ENCODE peak calls at places on chromosome 20, in nine cellular contexts. One of them, this sample, is unnamed.
A peak's percentile ranks its signal among the peaks of the same experiment; 100 is the strongest.

GRCh38 chr20:16877053-16877554 is 128.9 kb downstream of the OTOR start:
- DNase-seq in activated CD4-positive, alpha-beta T cell treated with anti-CD3 and anti-CD28 coated beads for 48 hours: no peak
- DNase-seq in AG20443: no peak
- DNase-seq in stimulated activated naive CD8-positive, alpha-beta T cell treated with anti-CD3 and anti-CD28 coated beads, Interleukin-15, amount 100 ng/mL, for 72 hours: no peak
- DNase-seq in T follicular helper cell: no peak
- DNase-seq in activated CD4-positive, CD25-positive, alpha-beta regulatory T cell: no peak
- DNase-seq in T-cell: no peak
- DNase-seq in H9: no peak
- DNase-seq in cardiac fibroblast: no peak
- DNase-seq in this sample: no peak

GRCh38 chr20:33653218-33653899 is 8.8 kb upstream of the C20orf144 start:
- DNase-seq in activated CD4-positive, alpha-beta T cell treated with anti-CD3 and anti-CD28 coated beads for 48 hours: peak; percentile 54
- DNase-seq in AG20443: peak; percentile 88
- DNase-seq in stimulated activated naive CD8-positive, alpha-beta T cell treated with anti-CD3 and anti-CD28 coated beads, Interleukin-15, amount 100 ng/mL, for 72 hours: peak; percentile 51
- DNase-seq in T follicular helper cell: no peak
- DNase-seq in activated CD4-positive, CD25-positive, alpha-beta regulatory T cell: no peak
- DNase-seq in T-cell: no peak
- DNase-seq in H9: peak; percentile 85
- DNase-seq in cardiac fibroblast: peak; percentile 78
- DNase-seq in this sample: peak; percentile 86

GRCh38 chr20:60804918-60805631 is 447.0 kb upstream of the CDH4 start:
- DNase-seq in activated CD4-positive, alpha-beta T cell treated with anti-CD3 and anti-CD28 coated beads for 48 hours: no peak
- DNase-seq in AG20443: no peak
- DNase-seq in stimulated activated naive CD8-positive, alpha-beta T cell treated with anti-CD3 and anti-CD28 coated beads, Interleukin-15, amount 100 ng/mL, for 72 hours: no peak
- DNase-seq in T follicular helper cell: no peak
- DNase-seq in activated CD4-positive, CD25-positive, alpha-beta regulatory T cell: no peak
- DNase-seq in T-cell: no peak
- DNase-seq in H9: peak; percentile 36
- DNase-seq in cardiac fibroblast: no peak
- DNase-seq in this sample: no peak

GRCh38 chr20:35254448-35254999 is 23.4 kb downstream of the MMP24OS start:
- DNase-seq in activated CD4-positive, alpha-beta T cell treated with anti-CD3 and anti-CD28 coated beads for 48 hours: no peak
- DNase-seq in AG20443: no peak
- DNase-seq in stimulated activated naive CD8-positive, alpha-beta T cell treated with anti-CD3 and anti-CD28 coated beads, Interleukin-15, amount 100 ng/mL, for 72 hours: no peak
- DNase-seq in T follicular helper cell: no peak
- DNase-seq in activated CD4-positive, CD25-positive, alpha-beta regulatory T cell: no peak
- DNase-seq in T-cell: no peak
- DNase-seq in H9: no peak
- DNase-seq in cardiac fibroblast: no peak
- DNase-seq in this sample: no peak

GRCh38 chr20:44204156-44204831 is 6.3 kb downstream of the OSER1 start:
- DNase-seq in activated CD4-positive, alpha-beta T cell treated with anti-CD3 and anti-CD28 coated beads for 48 hours: no peak
- DNase-seq in AG20443: peak; percentile 87
- DNase-seq in stimulated activated naive CD8-positive, alpha-beta T cell treated with anti-CD3 and anti-CD28 coated beads, Interleukin-15, amount 100 ng/mL, for 72 hours: no peak
- DNase-seq in T follicular helper cell: no peak
- DNase-seq in activated CD4-positive, CD25-positive, alpha-beta regulatory T cell: no peak
- DNase-seq in T-cell: no peak
- DNase-seq in H9: no peak
- DNase-seq in cardiac fibroblast: peak; percentile 91
- DNase-seq in this sample: peak; percentile 90

GRCh38 chr20:60976913-60977312 is 275.1 kb upstream of the CDH4 start:
- DNase-seq in activated CD4-positive, alpha-beta T cell treated with anti-CD3 and anti-CD28 coated beads for 48 hours: no peak
- DNase-seq in AG20443: no peak
- DNase-seq in stimulated activated naive CD8-positive, alpha-beta T cell treated with anti-CD3 and anti-CD28 coated beads, Interleukin-15, amount 100 ng/mL, for 72 hours: no peak
- DNase-seq in T follicular helper cell: no peak
- DNase-seq in activated CD4-positive, CD25-positive, alpha-beta regulatory T cell: no peak
- DNase-seq in T-cell: no peak
- DNase-seq in H9: no peak
- DNase-seq in cardiac fibroblast: no peak
- DNase-seq in this sample: no peak

GRCh38 chr20:2991532-2991931 is 51.9 kb upstream of the GNRH2 start:
- DNase-seq in activated CD4-positive, alpha-beta T cell treated with anti-CD3 and anti-CD28 coated beads for 48 hours: no peak
- DNase-seq in AG20443: no peak
- DNase-seq in stimulated activated naive CD8-positive, alpha-beta T cell treated with anti-CD3 and anti-CD28 coated beads, Interleukin-15, amount 100 ng/mL, for 72 hours: no peak
- DNase-seq in T follicular helper cell: no peak
- DNase-seq in activated CD4-positive, CD25-positive, alpha-beta regulatory T cell: no peak
- DNase-seq in T-cell: no peak
- DNase-seq in H9: no peak
- DNase-seq in cardiac fibroblast: no peak
- DNase-seq in this sample: no peak

GRCh38 chr20:53826597-53827291 is 233.1 kb upstream of the ZNF217 start:
- DNase-seq in activated CD4-positive, alpha-beta T cell treated with anti-CD3 and anti-CD28 coated beads for 48 hours: no peak
- DNase-seq in AG20443: no peak
- DNase-seq in stimulated activated naive CD8-positive, alpha-beta T cell treated with anti-CD3 and anti-CD28 coated beads, Interleukin-15, amount 100 ng/mL, for 72 hours: no peak
- DNase-seq in T follicular helper cell: no peak
- DNase-seq in activated CD4-positive, CD25-positive, alpha-beta regulatory T cell: no peak
- DNase-seq in T-cell: no peak
- DNase-seq in H9: no peak
- DNase-seq in cardiac fibroblast: no peak
- DNase-seq in this sample: no peak

GRCh38 chr20:56630506-56631317 is 1.6 kb downstream of the TFAP2C start:
- DNase-seq in activated CD4-positive, alpha-beta T cell treated with anti-CD3 and anti-CD28 coated beads for 48 hours: no peak
- DNase-seq in AG20443: peak; percentile 76
- DNase-seq in stimulated activated naive CD8-positive, alpha-beta T cell treated with anti-CD3 and anti-CD28 coated beads, Interleukin-15, amount 100 ng/mL, for 72 hours: no peak
- DNase-seq in T follicular helper cell: no peak
- DNase-seq in activated CD4-positive, CD25-positive, alpha-beta regulatory T cell: no peak
- DNase-seq in T-cell: no peak
- DNase-seq in H9: peak; percentile 57
- DNase-seq in cardiac fibroblast: no peak
- DNase-seq in this sample: no peak

GRCh38 chr20:41534170-41534569 is 84.0 kb downstream of the CHD6 start:
- DNase-seq in activated CD4-positive, alpha-beta T cell treated with anti-CD3 and anti-CD28 coated beads for 48 hours: no peak
- DNase-seq in AG20443: no peak
- DNase-seq in stimulated activated naive CD8-positive, alpha-beta T cell treated with anti-CD3 and anti-CD28 coated beads, Interleukin-15, amount 100 ng/mL, for 72 hours: no peak
- DNase-seq in T follicular helper cell: no peak
- DNase-seq in activated CD4-positive, CD25-positive, alpha-beta regulatory T cell: no peak
- DNase-seq in T-cell: no peak
- DNase-seq in H9: no peak
- DNase-seq in cardiac fibroblast: no peak
- DNase-seq in this sample: no peak

GRCh38 chr20:50815162-50815989 is 20.5 kb downstream of the BCAS4 start:
- DNase-seq in activated CD4-positive, alpha-beta T cell treated with anti-CD3 and anti-CD28 coated beads for 48 hours: peak; percentile 33
- DNase-seq in AG20443: peak; percentile 25
- DNase-seq in stimulated activated naive CD8-positive, alpha-beta T cell treated with anti-CD3 and anti-CD28 coated beads, Interleukin-15, amount 100 ng/mL, for 72 hours: no peak
- DNase-seq in T follicular helper cell: no peak
- DNase-seq in activated CD4-positive, CD25-positive, alpha-beta regulatory T cell: no peak
- DNase-seq in T-cell: no peak
- DNase-seq in H9: no peak
- DNase-seq in cardiac fibroblast: no peak
- DNase-seq in this sample: no peak

GRCh38 chr20:49281059-49281912 is 3.4 kb upstream of the ZNFX1 start:
- DNase-seq in activated CD4-positive, alpha-beta T cell treated with anti-CD3 and anti-CD28 coated beads for 48 hours: peak; percentile 34
- DNase-seq in AG20443: no peak
- DNase-seq in stimulated activated naive CD8-positive, alpha-beta T cell treated with anti-CD3 and anti-CD28 coated beads, Interleukin-15, amount 100 ng/mL, for 72 hours: no peak
- DNase-seq in T follicular helper cell: no peak
- DNase-seq in activated CD4-positive, CD25-positive, alpha-beta regulatory T cell: no peak
- DNase-seq in T-cell: no peak
- DNase-seq in H9: peak; percentile 71
- DNase-seq in cardiac fibroblast: no peak
- DNase-seq in this sample: no peak

GRCh38 chr20:47489448-47489872 is 12.2 kb upstream of the NCOA3 start:
- DNase-seq in activated CD4-positive, alpha-beta T cell treated with anti-CD3 and anti-CD28 coated beads for 48 hours: peak; percentile 43
- DNase-seq in AG20443: no peak
- DNase-seq in stimulated activated naive CD8-positive, alpha-beta T cell treated with anti-CD3 and anti-CD28 coated beads, Interleukin-15, amount 100 ng/mL, for 72 hours: peak; percentile 22
- DNase-seq in T follicular helper cell: peak; percentile 20
- DNase-seq in activated CD4-positive, CD25-positive, alpha-beta regulatory T cell: peak; percentile 28
- DNase-seq in T-cell: peak; percentile 45
- DNase-seq in H9: no peak
- DNase-seq in cardiac fibroblast: no peak
- DNase-seq in this sample: no peak

GRCh38 chr20:47319517-47320252 is 36.8 kb downstream of the ZMYND8 start:
- DNase-seq in activated CD4-positive, alpha-beta T cell treated with anti-CD3 and anti-CD28 coated beads for 48 hours: no peak
- DNase-seq in AG20443: peak; percentile 71
- DNase-seq in stimulated activated naive CD8-positive, alpha-beta T cell treated with anti-CD3 and anti-CD28 coated beads, Interleukin-15, amount 100 ng/mL, for 72 hours: no peak
- DNase-seq in T follicular helper cell: no peak
- DNase-seq in activated CD4-positive, CD25-positive, alpha-beta regulatory T cell: no peak
- DNase-seq in T-cell: no peak
- DNase-seq in H9: peak; percentile 94
- DNase-seq in cardiac fibroblast: peak; percentile 96
- DNase-seq in this sample: peak; percentile 53

GRCh38 chr20:59123011-59123676 is 40.5 kb upstream of the ZNF831 start:
- DNase-seq in activated CD4-positive, alpha-beta T cell treated with anti-CD3 and anti-CD28 coated beads for 48 hours: peak; percentile 60
- DNase-seq in AG20443: no peak
- DNase-seq in stimulated activated naive CD8-positive, alpha-beta T cell treated with anti-CD3 and anti-CD28 coated beads, Interleukin-15, amount 100 ng/mL, for 72 hours: peak; percentile 17
- DNase-seq in T follicular helper cell: peak; percentile 42
- DNase-seq in activated CD4-positive, CD25-positive, alpha-beta regulatory T cell: no peak
- DNase-seq in T-cell: peak; percentile 71
- DNase-seq in H9: no peak
- DNase-seq in cardiac fibroblast: no peak
- DNase-seq in this sample: no peak

GRCh38 chr20:54625497-54625896 is 150.1 kb downstream of the DOK5 start:
- DNase-seq in activated CD4-positive, alpha-beta T cell treated with anti-CD3 and anti-CD28 coated beads for 48 hours: no peak
- DNase-seq in AG20443: no peak
- DNase-seq in stimulated activated naive CD8-positive, alpha-beta T cell treated with anti-CD3 and anti-CD28 coated beads, Interleukin-15, amount 100 ng/mL, for 72 hours: no peak
- DNase-seq in T follicular helper cell: no peak
- DNase-seq in activated CD4-positive, CD25-positive, alpha-beta regulatory T cell: no peak
- DNase-seq in T-cell: no peak
- DNase-seq in H9: no peak
- DNase-seq in cardiac fibroblast: no peak
- DNase-seq in this sample: no peak

GRCh38 chr20:48676795-48677447 is 150.9 kb downstream of the PREX1 start:
- DNase-seq in activated CD4-positive, alpha-beta T cell treated with anti-CD3 and anti-CD28 coated beads for 48 hours: no peak
- DNase-seq in AG20443: no peak
- DNase-seq in stimulated activated naive CD8-positive, alpha-beta T cell treated with anti-CD3 and anti-CD28 coated beads, Interleukin-15, amount 100 ng/mL, for 72 hours: no peak
- DNase-seq in T follicular helper cell: no peak
- DNase-seq in activated CD4-positive, CD25-positive, alpha-beta regulatory T cell: no peak
- DNase-seq in T-cell: no peak
- DNase-seq in H9: no peak
- DNase-seq in cardiac fibroblast: no peak
- DNase-seq in this sample: no peak

GRCh38 chr20:44780226-44780625 is 30.1 kb downstream of the RIMS4 start:
- DNase-seq in activated CD4-positive, alpha-beta T cell treated with anti-CD3 and anti-CD28 coated beads for 48 hours: peak; percentile 54
- DNase-seq in AG20443: peak; percentile 79
- DNase-seq in stimulated activated naive CD8-positive, alpha-beta T cell treated with anti-CD3 and anti-CD28 coated beads, Interleukin-15, amount 100 ng/mL, for 72 hours: peak; percentile 12
- DNase-seq in T follicular helper cell: no peak
- DNase-seq in activated CD4-positive, CD25-positive, alpha-beta regulatory T cell: no peak
- DNase-seq in T-cell: no peak
- DNase-seq in H9: peak; percentile 61
- DNase-seq in cardiac fibroblast: peak; percentile 70
- DNase-seq in this sample: peak; percentile 48

GRCh38 chr20:32809907-32810306 is 9.8 kb upstream of the MAPRE1 start:
- DNase-seq in activated CD4-positive, alpha-beta T cell treated with anti-CD3 and anti-CD28 coated beads for 48 hours: no peak
- DNase-seq in AG20443: no peak
- DNase-seq in stimulated activated naive CD8-positive, alpha-beta T cell treated with anti-CD3 and anti-CD28 coated beads, Interleukin-15, amount 100 ng/mL, for 72 hours: no peak
- DNase-seq in T follicular helper cell: no peak
- DNase-seq in activated CD4-positive, CD25-positive, alpha-beta regulatory T cell: no peak
- DNase-seq in T-cell: no peak
- DNase-seq in H9: no peak
- DNase-seq in cardiac fibroblast: no peak
- DNase-seq in this sample: no peak

GRCh38 chr20:44861547-44862006 is 23.9 kb upstream of the YWHAB start:
- DNase-seq in activated CD4-positive, alpha-beta T cell treated with anti-CD3 and anti-CD28 coated beads for 48 hours: no peak
- DNase-seq in AG20443: peak; percentile 92
- DNase-seq in stimulated activated naive CD8-positive, alpha-beta T cell treated with anti-CD3 and anti-CD28 coated beads, Interleukin-15, amount 100 ng/mL, for 72 hours: no peak
- DNase-seq in T follicular helper cell: no peak
- DNase-seq in activated CD4-positive, CD25-positive, alpha-beta regulatory T cell: no peak
- DNase-seq in T-cell: no peak
- DNase-seq in H9: no peak
- DNase-seq in cardiac fibroblast: peak; percentile 69
- DNase-seq in this sample: no peak

GRCh38 chr20:45017281-45017680 is 51.0 kb downstream of the STK4 start:
- DNase-seq in activated CD4-positive, alpha-beta T cell treated with anti-CD3 and anti-CD28 coated beads for 48 hours: no peak
- DNase-seq in AG20443: no peak
- DNase-seq in stimulated activated naive CD8-positive, alpha-beta T cell treated with anti-CD3 and anti-CD28 coated beads, Interleukin-15, amount 100 ng/mL, for 72 hours: no peak
- DNase-seq in T follicular helper cell: no peak
- DNase-seq in activated CD4-positive, CD25-positive, alpha-beta regulatory T cell: no peak
- DNase-seq in T-cell: no peak
- DNase-seq in H9: peak; percentile 46
- DNase-seq in cardiac fibroblast: no peak
- DNase-seq in this sample: no peak

GRCh38 chr20:43534016-43534415 is 24.8 kb upstream of the SGK2 start:
- DNase-seq in activated CD4-positive, alpha-beta T cell treated with anti-CD3 and anti-CD28 coated beads for 48 hours: no peak
- DNase-seq in AG20443: no peak
- DNase-seq in stimulated activated naive CD8-positive, alpha-beta T cell treated with anti-CD3 and anti-CD28 coated beads, Interleukin-15, amount 100 ng/mL, for 72 hours: no peak
- DNase-seq in T follicular helper cell: no peak
- DNase-seq in activated CD4-positive, CD25-positive, alpha-beta regulatory T cell: no peak
- DNase-seq in T-cell: no peak
- DNase-seq in H9: no peak
- DNase-seq in cardiac fibroblast: no peak
- DNase-seq in this sample: no peak

GRCh38 chr20:52035498-52035897 is 156.1 kb downstream of the ZFP64 start:
- DNase-seq in activated CD4-positive, alpha-beta T cell treated with anti-CD3 and anti-CD28 coated beads for 48 hours: no peak
- DNase-seq in AG20443: no peak
- DNase-seq in stimulated activated naive CD8-positive, alpha-beta T cell treated with anti-CD3 and anti-CD28 coated beads, Interleukin-15, amount 100 ng/mL, for 72 hours: no peak
- DNase-seq in T follicular helper cell: no peak
- DNase-seq in activated CD4-positive, CD25-positive, alpha-beta regulatory T cell: no peak
- DNase-seq in T-cell: no peak
- DNase-seq in H9: no peak
- DNase-seq in cardiac fibroblast: no peak
- DNase-seq in this sample: no peak

GRCh38 chr20:48153523-48153922 is 368.2 kb upstream of the SULF2 start:
- DNase-seq in activated CD4-positive, alpha-beta T cell treated with anti-CD3 and anti-CD28 coated beads for 48 hours: no peak
- DNase-seq in AG20443: no peak
- DNase-seq in stimulated activated naive CD8-positive, alpha-beta T cell treated with anti-CD3 and anti-CD28 coated beads, Interleukin-15, amount 100 ng/mL, for 72 hours: no peak
- DNase-seq in T follicular helper cell: no peak
- DNase-seq in activated CD4-positive, CD25-positive, alpha-beta regulatory T cell: no peak
- DNase-seq in T-cell: no peak
- DNase-seq in H9: peak; percentile 38
- DNase-seq in cardiac fibroblast: peak; percentile 38
- DNase-seq in this sample: no peak

GRCh38 chr20:13017235-13017634 is 8.5 kb downstream of the SPTLC3 start:
- DNase-seq in activated CD4-positive, alpha-beta T cell treated with anti-CD3 and anti-CD28 coated beads for 48 hours: no peak
- DNase-seq in AG20443: no peak
- DNase-seq in stimulated activated naive CD8-positive, alpha-beta T cell treated with anti-CD3 and anti-CD28 coated beads, Interleukin-15, amount 100 ng/mL, for 72 hours: no peak
- DNase-seq in T follicular helper cell: no peak
- DNase-seq in activated CD4-positive, CD25-positive, alpha-beta regulatory T cell: no peak
- DNase-seq in T-cell: no peak
- DNase-seq in H9: no peak
- DNase-seq in cardiac fibroblast: peak; percentile 78
- DNase-seq in this sample: no peak

GRCh38 chr20:45346291-45346718 is 1.9 kb downstream of the SDC4 start:
- DNase-seq in activated CD4-positive, alpha-beta T cell treated with anti-CD3 and anti-CD28 coated beads for 48 hours: no peak
- DNase-seq in AG20443: no peak
- DNase-seq in stimulated activated naive CD8-positive, alpha-beta T cell treated with anti-CD3 and anti-CD28 coated beads, Interleukin-15, amount 100 ng/mL, for 72 hours: no peak
- DNase-seq in T follicular helper cell: no peak
- DNase-seq in activated CD4-positive, CD25-positive, alpha-beta regulatory T cell: no peak
- DNase-seq in T-cell: no peak
- DNase-seq in H9: no peak
- DNase-seq in cardiac fibroblast: no peak
- DNase-seq in this sample: no peak

GRCh38 chr20:63495771-63496403 is 3.0 kb downstream of the EEF1A2 start:
- DNase-seq in activated CD4-positive, alpha-beta T cell treated with anti-CD3 and anti-CD28 coated beads for 48 hours: peak; percentile 82
- DNase-seq in AG20443: peak; percentile 88
- DNase-seq in stimulated activated naive CD8-positive, alpha-beta T cell treated with anti-CD3 and anti-CD28 coated beads, Interleukin-15, amount 100 ng/mL, for 72 hours: peak; percentile 68
- DNase-seq in T follicular helper cell: peak; percentile 69
- DNase-seq in activated CD4-positive, CD25-positive, alpha-beta regulatory T cell: peak; percentile 52
- DNase-seq in T-cell: peak; percentile 67
- DNase-seq in H9: peak; percentile 75
- DNase-seq in cardiac fibroblast: peak; percentile 45
- DNase-seq in this sample: no peak

GRCh38 chr20:57426156-57426769 is 35.1 kb downstream of the RBM38 start:
- DNase-seq in activated CD4-positive, alpha-beta T cell treated with anti-CD3 and anti-CD28 coated beads for 48 hours: no peak
- DNase-seq in AG20443: no peak
- DNase-seq in stimulated activated naive CD8-positive, alpha-beta T cell treated with anti-CD3 and anti-CD28 coated beads, Interleukin-15, amount 100 ng/mL, for 72 hours: no peak
- DNase-seq in T follicular helper cell: no peak
- DNase-seq in activated CD4-positive, CD25-positive, alpha-beta regulatory T cell: no peak
- DNase-seq in T-cell: no peak
- DNase-seq in H9: no peak
- DNase-seq in cardiac fibroblast: no peak
- DNase-seq in this sample: no peak

GRCh38 chr20:38321959-38322598 is 18.1 kb downstream of the BPI start:
- DNase-seq in activated CD4-positive, alpha-beta T cell treated with anti-CD3 and anti-CD28 coated beads for 48 hours: no peak
- DNase-seq in AG20443: peak; percentile 84
- DNase-seq in stimulated activated naive CD8-positive, alpha-beta T cell treated with anti-CD3 and anti-CD28 coated beads, Interleukin-15, amount 100 ng/mL, for 72 hours: no peak
- DNase-seq in T follicular helper cell: no peak
- DNase-seq in activated CD4-positive, CD25-positive, alpha-beta regulatory T cell: no peak
- DNase-seq in T-cell: no peak
- DNase-seq in H9: peak; percentile 51
- DNase-seq in cardiac fibroblast: peak; percentile 83
- DNase-seq in this sample: peak; percentile 76

GRCh38 chr20:9516658-9516987 is 2.2 kb downstream of the LAMP5 start:
- DNase-seq in activated CD4-positive, alpha-beta T cell treated with anti-CD3 and anti-CD28 coated beads for 48 hours: no peak
- DNase-seq in AG20443: no peak
- DNase-seq in stimulated activated naive CD8-positive, alpha-beta T cell treated with anti-CD3 and anti-CD28 coated beads, Interleukin-15, amount 100 ng/mL, for 72 hours: no peak
- DNase-seq in T follicular helper cell: no peak
- DNase-seq in activated CD4-positive, CD25-positive, alpha-beta regulatory T cell: no peak
- DNase-seq in T-cell: no peak
- DNase-seq in H9: no peak
- DNase-seq in cardiac fibroblast: no peak
- DNase-seq in this sample: no peak

GRCh38 chr20:22339091-22339881 is 245.1 kb downstream of the FOXA2 start:
- DNase-seq in activated CD4-positive, alpha-beta T cell treated with anti-CD3 and anti-CD28 coated beads for 48 hours: peak; percentile 55
- DNase-seq in AG20443: peak; percentile 54
- DNase-seq in stimulated activated naive CD8-positive, alpha-beta T cell treated with anti-CD3 and anti-CD28 coated beads, Interleukin-15, amount 100 ng/mL, for 72 hours: peak; percentile 28
- DNase-seq in T follicular helper cell: no peak
- DNase-seq in activated CD4-positive, CD25-positive, alpha-beta regulatory T cell: no peak
- DNase-seq in T-cell: no peak
- DNase-seq in H9: no peak
- DNase-seq in cardiac fibroblast: peak; percentile 79
- DNase-seq in this sample: peak; percentile 86

This sample was measured in SW480.